ENCODE peak calls at places on chromosomes 6 and 20, in four cellular contexts. One of them, this sample, is unnamed.

GRCh38 chr20:50713677-50714101 is 17.7 kb upstream of the PARD6B start:
- DNase-seq in activated T-cell treated with anti-CD3 and anti-CD28 coated beads, Interleukin-2, amount 50 U/mL, for 72 hours: no peak
- DNase-seq in T-helper 2 cell: no peak
- DNase-seq in SW 1271: no peak
- DNase-seq in this sample: no peak

GRCh38 chr6:105620878-105621277 is 218.0 kb upstream of the PREP start:
- DNase-seq in SW 1271: no peak
- DNase-seq in T-helper 2 cell: no peak
- DNase-seq in activated T-cell treated with anti-CD3 and anti-CD28 coated beads, Interleukin-2, amount 50 U/mL, for 72 hours: peak; percentile 33
- DNase-seq in this sample: peak; percentile 36

GRCh38 chr6:28981391-28981832 is 23.7 kb downstream of the ZNF311 start:
- DNase-seq in activated T-cell treated with anti-CD3 and anti-CD28 coated beads, Interleukin-2, amount 50 U/mL, for 72 hours: peak; percentile 71
- DNase-seq in SW 1271: peak; percentile 36
- DNase-seq in T-helper 2 cell: peak; percentile 22
- DNase-seq in this sample: peak; percentile 71

GRCh38 chr6:13044390-13044789 is 283.9 kb downstream of the TBC1D7 start:
- DNase-seq in T-helper 2 cell: no peak
- DNase-seq in activated T-cell treated with anti-CD3 and anti-CD28 coated beads, Interleukin-2, amount 50 U/mL, for 72 hours: no peak
- DNase-seq in SW 1271: no peak
- DNase-seq in this sample: no peak

GRCh38 chr20:62624325-62624690 is 18.0 kb upstream of the SLCO4A1 start:
- DNase-seq in T-helper 2 cell: no peak
- DNase-seq in activated T-cell treated with anti-CD3 and anti-CD28 coated beads, Interleukin-2, amount 50 U/mL, for 72 hours: peak; percentile 43
- DNase-seq in SW 1271: no peak
- DNase-seq in this sample: peak; percentile 40

GRCh38 chr6:32764050-32764449 is 718 bp upstream of the HLA-DQB2 start:
- DNase-seq in SW 1271: no peak
- DNase-seq in T-helper 2 cell: no peak
- DNase-seq in activated T-cell treated with anti-CD3 and anti-CD28 coated beads, Interleukin-2, amount 50 U/mL, for 72 hours: no peak
- DNase-seq in this sample: no peak

GRCh38 chr6:43833996-43834390 is 64.0 kb downstream of the VEGFA start:
- DNase-seq in SW 1271: no peak
- DNase-seq in activated T-cell treated with anti-CD3 and anti-CD28 coated beads, Interleukin-2, amount 50 U/mL, for 72 hours: no peak
- DNase-seq in T-helper 2 cell: no peak
- DNase-seq in this sample: no peak

GRCh38 chr6:149450679-149451360 is 34.0 kb downstream of the ZC3H12D start:
- DNase-seq in activated T-cell treated with anti-CD3 and anti-CD28 coated beads, Interleukin-2, amount 50 U/mL, for 72 hours: no peak
- DNase-seq in SW 1271: no peak
- DNase-seq in T-helper 2 cell: no peak
- DNase-seq in this sample: no peak

GRCh38 chr6:36139431-36139830 is 9.1 kb downstream of the MAPK13 start:
- DNase-seq in activated T-cell treated with anti-CD3 and anti-CD28 coated beads, Interleukin-2, amount 50 U/mL, for 72 hours: no peak
- DNase-seq in T-helper 2 cell: no peak
- DNase-seq in SW 1271: no peak
- DNase-seq in this sample: no peak

GRCh38 chr6:81787313-81788068 is 35.0 kb upstream of the TENT5A start:
- DNase-seq in activated T-cell treated with anti-CD3 and anti-CD28 coated beads, Interleukin-2, amount 50 U/mL, for 72 hours: no peak
- DNase-seq in SW 1271: no peak
- DNase-seq in T-helper 2 cell: no peak
- DNase-seq in this sample: no peak

GRCh38 chr6:105886812-105887513 is 199.2 kb upstream of the PRDM1 start:
- DNase-seq in T-helper 2 cell: no peak
- DNase-seq in activated T-cell treated with anti-CD3 and anti-CD28 coated beads, Interleukin-2, amount 50 U/mL, for 72 hours: no peak
- DNase-seq in SW 1271: no peak
- DNase-seq in this sample: no peak

GRCh38 chr6:16707101-16707783 is 54.0 kb downstream of the ATXN1 start:
- DNase-seq in T-helper 2 cell: no peak
- DNase-seq in SW 1271: no peak
- DNase-seq in activated T-cell treated with anti-CD3 and anti-CD28 coated beads, Interleukin-2, amount 50 U/mL, for 72 hours: no peak
- DNase-seq in this sample: no peak

GRCh38 chr6:2950713-2951112 is 20.7 kb downstream of the SERPINB6 start:
- DNase-seq in SW 1271: no peak
- DNase-seq in T-helper 2 cell: no peak
- DNase-seq in activated T-cell treated with anti-CD3 and anti-CD28 coated beads, Interleukin-2, amount 50 U/mL, for 72 hours: no peak
- DNase-seq in this sample: no peak

GRCh38 chr6:27078734-27079357 is 168.7 kb upstream of the PRSS16 start:
- DNase-seq in activated T-cell treated with anti-CD3 and anti-CD28 coated beads, Interleukin-2, amount 50 U/mL, for 72 hours: peak; percentile 42
- DNase-seq in SW 1271: peak; percentile 49
- DNase-seq in T-helper 2 cell: no peak
- DNase-seq in this sample: peak; percentile 40

GRCh38 chr20:768426-768978 is at the start of gene SLC52A3:
- DNase-seq in T-helper 2 cell: no peak
- DNase-seq in activated T-cell treated with anti-CD3 and anti-CD28 coated beads, Interleukin-2, amount 50 U/mL, for 72 hours: no peak
- DNase-seq in SW 1271: no peak
- DNase-seq in this sample: no peak

GRCh38 chr20:22974354-22974753 is 60.8 kb upstream of the SSTR4 start:
- DNase-seq in SW 1271: no peak
- DNase-seq in T-helper 2 cell: no peak
- DNase-seq in activated T-cell treated with anti-CD3 and anti-CD28 coated beads, Interleukin-2, amount 50 U/mL, for 72 hours: no peak
- DNase-seq in this sample: no peak

GRCh38 chr20:9617940-9618339 is 103.5 kb downstream of the LAMP5 start:
- DNase-seq in SW 1271: peak; percentile 27
- DNase-seq in activated T-cell treated with anti-CD3 and anti-CD28 coated beads, Interleukin-2, amount 50 U/mL, for 72 hours: no peak
- DNase-seq in T-helper 2 cell: no peak
- DNase-seq in this sample: no peak

GRCh38 chr6:45951291-45951690 is 64.4 kb downstream of the CLIC5 start:
- DNase-seq in SW 1271: no peak
- DNase-seq in T-helper 2 cell: no peak
- DNase-seq in activated T-cell treated with anti-CD3 and anti-CD28 coated beads, Interleukin-2, amount 50 U/mL, for 72 hours: no peak
- DNase-seq in this sample: no peak

GRCh38 chr6:64890609-64891008 is 816.4 kb downstream of the EYS start:
- DNase-seq in T-helper 2 cell: no peak
- DNase-seq in SW 1271: no peak
- DNase-seq in activated T-cell treated with anti-CD3 and anti-CD28 coated beads, Interleukin-2, amount 50 U/mL, for 72 hours: no peak
- DNase-seq in this sample: no peak

GRCh38 chr6:20868397-20869185 is 334.3 kb downstream of the CDKAL1 start:
- DNase-seq in T-helper 2 cell: no peak
- DNase-seq in SW 1271: no peak
- DNase-seq in activated T-cell treated with anti-CD3 and anti-CD28 coated beads, Interleukin-2, amount 50 U/mL, for 72 hours: no peak
- DNase-seq in this sample: no peak

GRCh38 chr6:41039060-41039998 is at the start of gene UNC5CL:
- DNase-seq in SW 1271: no peak
- DNase-seq in T-helper 2 cell: no peak
- DNase-seq in activated T-cell treated with anti-CD3 and anti-CD28 coated beads, Interleukin-2, amount 50 U/mL, for 72 hours: peak; percentile 63
- DNase-seq in this sample: peak; percentile 67

GRCh38 chr20:10217517-10218410 is 866 bp upstream of the SNAP25 start:
- DNase-seq in activated T-cell treated with anti-CD3 and anti-CD28 coated beads, Interleukin-2, amount 50 U/mL, for 72 hours: peak; percentile 71
- DNase-seq in SW 1271: no peak
- DNase-seq in T-helper 2 cell: no peak
- DNase-seq in this sample: no peak

GRCh38 chr20:24163501-24163900 is 174.9 kb upstream of the GGTLC1 start:
- DNase-seq in T-helper 2 cell: no peak
- DNase-seq in SW 1271: no peak
- DNase-seq in activated T-cell treated with anti-CD3 and anti-CD28 coated beads, Interleukin-2, amount 50 U/mL, for 72 hours: no peak
- DNase-seq in this sample: no peak

GRCh38 chr6:43630980-43631619 is 2.0 kb upstream of the GTPBP2 start:
- DNase-seq in activated T-cell treated with anti-CD3 and anti-CD28 coated beads, Interleukin-2, amount 50 U/mL, for 72 hours: no peak
- DNase-seq in SW 1271: no peak
- DNase-seq in T-helper 2 cell: no peak
- DNase-seq in this sample: no peak

GRCh38 chr6:100366419-100366818 is 98.3 kb downstream of the SIM1 start:
- DNase-seq in SW 1271: no peak
- DNase-seq in activated T-cell treated with anti-CD3 and anti-CD28 coated beads, Interleukin-2, amount 50 U/mL, for 72 hours: no peak
- DNase-seq in T-helper 2 cell: no peak
- DNase-seq in this sample: no peak

GRCh38 chr6:43964659-43965570 is 162.3 kb downstream of the MRPL14 start:
- DNase-seq in T-helper 2 cell: no peak
- DNase-seq in activated T-cell treated with anti-CD3 and anti-CD28 coated beads, Interleukin-2, amount 50 U/mL, for 72 hours: no peak
- DNase-seq in SW 1271: no peak
- DNase-seq in this sample: peak; percentile 5

GRCh38 chr6:22313796-22314195 is 17.0 kb upstream of the PRL start:
- DNase-seq in SW 1271: no peak
- DNase-seq in T-helper 2 cell: no peak
- DNase-seq in activated T-cell treated with anti-CD3 and anti-CD28 coated beads, Interleukin-2, amount 50 U/mL, for 72 hours: no peak
- DNase-seq in this sample: no peak

GRCh38 chr6:150741633-150742200 is 123.8 kb upstream of the MTHFD1L start:
- DNase-seq in SW 1271: no peak
- DNase-seq in activated T-cell treated with anti-CD3 and anti-CD28 coated beads, Interleukin-2, amount 50 U/mL, for 72 hours: peak; percentile 7
- DNase-seq in T-helper 2 cell: no peak
- DNase-seq in this sample: no peak

GRCh38 chr6:41185991-41186675 is 14.8 kb downstream of the TREML2 start:
- DNase-seq in activated T-cell treated with anti-CD3 and anti-CD28 coated beads, Interleukin-2, amount 50 U/mL, for 72 hours: no peak
- DNase-seq in T-helper 2 cell: no peak
- DNase-seq in SW 1271: no peak
- DNase-seq in this sample: peak; percentile 0

GRCh38 chr6:16284472-16284871 is 46.1 kb downstream of the GMPR start:
- DNase-seq in SW 1271: no peak
- DNase-seq in activated T-cell treated with anti-CD3 and anti-CD28 coated beads, Interleukin-2, amount 50 U/mL, for 72 hours: no peak
- DNase-seq in T-helper 2 cell: no peak
- DNase-seq in this sample: no peak

GRCh38 chr20:19067986-19068385 is 144.5 kb upstream of the SLC24A3 start:
- DNase-seq in T-helper 2 cell: no peak
- DNase-seq in activated T-cell treated with anti-CD3 and anti-CD28 coated beads, Interleukin-2, amount 50 U/mL, for 72 hours: no peak
- DNase-seq in SW 1271: no peak
- DNase-seq in this sample: no peak

GRCh38 chr6:25641377-25641776 is 10.6 kb upstream of the SCGN start:
- DNase-seq in SW 1271: no peak
- DNase-seq in T-helper 2 cell: no peak
- DNase-seq in activated T-cell treated with anti-CD3 and anti-CD28 coated beads, Interleukin-2, amount 50 U/mL, for 72 hours: no peak
- DNase-seq in this sample: no peak

GRCh38 chr20:52001999-52002666 is 189.4 kb downstream of the ZFP64 start:
- DNase-seq in T-helper 2 cell: no peak
- DNase-seq in activated T-cell treated with anti-CD3 and anti-CD28 coated beads, Interleukin-2, amount 50 U/mL, for 72 hours: no peak
- DNase-seq in SW 1271: no peak
- DNase-seq in this sample: no peak

GRCh38 chr6:41846666-41847237 is 48.4 kb downstream of the USP49 start:
- DNase-seq in SW 1271: peak; percentile 58
- DNase-seq in T-helper 2 cell: no peak
- DNase-seq in activated T-cell treated with anti-CD3 and anti-CD28 coated beads, Interleukin-2, amount 50 U/mL, for 72 hours: peak; percentile 61
- DNase-seq in this sample: peak; percentile 62

GRCh38 chr6:117444600-117444999 is 18.9 kb upstream of the ROS1 start:
- DNase-seq in T-helper 2 cell: no peak
- DNase-seq in SW 1271: no peak
- DNase-seq in activated T-cell treated with anti-CD3 and anti-CD28 coated beads, Interleukin-2, amount 50 U/mL, for 72 hours: no peak
- DNase-seq in this sample: no peak

GRCh38 chr20:31954500-31954899 is 2.7 kb upstream of the PDRG1 start:
- DNase-seq in T-helper 2 cell: no peak
- DNase-seq in SW 1271: no peak
- DNase-seq in activated T-cell treated with anti-CD3 and anti-CD28 coated beads, Interleukin-2, amount 50 U/mL, for 72 hours: no peak
- DNase-seq in this sample: no peak

GRCh38 chr20:63934271-63935068 is 21.7 kb downstream of the UCKL1 start:
- DNase-seq in SW 1271: no peak
- DNase-seq in T-helper 2 cell: no peak
- DNase-seq in activated T-cell treated with anti-CD3 and anti-CD28 coated beads, Interleukin-2, amount 50 U/mL, for 72 hours: peak; percentile 11
- DNase-seq in this sample: no peak

This sample was measured in activated CD4-positive, alpha-beta memory T cell treated with anti-CD3 and anti-CD28 coated beads, Interleukin-2, amount 10 ng/mL, durations not matched to agents 7 days and 5 days.